ENCODE peak calls at places on chromosomes 4 and X, in five cellular contexts. T is astrocyte; L is mesenchymal stem cell; X is CD4-positive, CD25-positive, alpha-beta regulatory T cell; F is fibroblast of lung. G is an unnamed sample. For H3K36me3, the result is how much of the 10 kb centered on the place peaks cover.

GRCh38 chrX:105869676-105870075 is 47.3 kb downstream of the NRK start:
- DNase-seq in T (peak), L (no peak), X (no peak), F (peak), G (no peak)

GRCh38 chrX:108361316-108361715 is 76.9 kb downstream of the COL4A6 start:
- DNase-seq in T (peak), L (peak), X (no peak), F (no peak), G (no peak)

GRCh38 chr4:56630876-56631666 is 50.0 kb downstream of the HOPX start:
- DNase-seq in T (peak), L (no peak), X (no peak), F (peak), G (no peak)

GRCh38 chr4:3512719-3513118 is 19.5 kb downstream of the LRPAP1 start:
- DNase-seq in T (no peak), L (no peak), X (no peak), F (no peak), G (no peak)

GRCh38 chr4:54800831-54801530 is 143.2 kb downstream of the KIT start:
- DNase-seq in T (no peak), L (no peak), X (no peak), F (no peak), G (no peak)

GRCh38 chr4:69860007-69860406 is at the start of gene SULT1E1:
- DNase-seq in T (peak), L (no peak), X (no peak), F (peak), G (no peak)

GRCh38 chr4:123921339-123921738 is 524.7 kb downstream of the SPRY1 start:
- DNase-seq in T (no peak), L (no peak), X (no peak), F (no peak), G (no peak)

GRCh38 chr4:60326735-60327134 is 873.4 kb upstream of the ADGRL3 start:
- DNase-seq in T (no peak), L (no peak), X (no peak), F (no peak), G (no peak)

GRCh38 chrX:10534611-10535010 is 85.8 kb downstream of the MID1 start:
- DNase-seq in T (no peak), L (no peak), X (no peak), F (no peak), G (no peak)

GRCh38 chrX:152912121-152912520 is 14.3 kb downstream of the ZNF185 start:
- DNase-seq in T (no peak), L (no peak), X (no peak), F (no peak), G (no peak)

GRCh38 chr4:128335541-128335940 is 47.9 kb upstream of the PGRMC2 start:
- DNase-seq in T (no peak), L (no peak), X (no peak), F (no peak), G (no peak)

GRCh38 chrX:13372203-13372980 is 52.5 kb upstream of the ATXN3L start:
- DNase-seq in T (no peak), L (no peak), X (no peak), F (no peak), G (no peak)

GRCh38 chr4:153507679-153508073 is 41.5 kb downstream of the TMEM131L start:
- DNase-seq in T (no peak), L (no peak), X (no peak), F (no peak), G (no peak)

GRCh38 chr4:176671532-176671931 is 121.2 kb downstream of the VEGFC start:
- DNase-seq in T (no peak), L (no peak), X (no peak), F (peak), G (no peak)

GRCh38 chr4:105963461-105964400 is 68.5 kb downstream of the NPNT start:
- DNase-seq in T (no peak), L (peak), X (no peak), F (no peak), G (no peak)

GRCh38 chr4:4555916-4556315 is 14.1 kb upstream of the STX18 start:
- DNase-seq in T (peak), L (peak), X (no peak), F (peak), G (no peak)

GRCh38 chr4:110636677-110637407 is 14.0 kb upstream of the PITX2 start:
- DNase-seq in T (peak), L (peak), X (no peak), F (no peak), G (peak)

DNA sequence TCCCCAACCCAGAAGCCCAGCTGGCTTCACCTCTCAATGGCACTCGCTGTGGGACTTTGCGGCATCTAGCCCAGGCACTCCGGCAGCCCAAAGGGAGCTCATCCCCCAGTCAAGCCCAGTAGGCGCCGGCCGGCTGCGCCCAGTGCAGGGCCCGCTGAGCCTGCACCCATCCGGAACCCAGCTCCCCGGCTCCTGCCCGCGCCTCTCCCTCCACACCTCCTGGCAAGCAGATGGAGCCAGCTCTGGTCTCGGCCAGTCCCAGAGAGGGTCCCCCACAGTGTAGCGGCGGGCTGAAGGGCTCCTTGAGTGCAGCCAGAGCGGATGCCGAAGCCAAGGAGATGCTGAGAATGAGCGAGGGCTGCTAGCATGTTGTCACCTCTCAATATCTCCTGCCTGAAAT is 116.8 kb upstream of the UGT8 start:
- DNase-seq in T (no peak), L (no peak), X (no peak), F (no peak), G (no peak)
- H3K4me3 ChIP-seq in T (no peak), L (no peak), X (no peak), F (no peak), G (no peak)

GRCh38 chr4:98745372-98745771 is 87.0 kb upstream of the TSPAN5 start:
- DNase-seq in T (no peak), L (peak), X (no peak), F (peak), G (peak)

GRCh38 chr4:98748609-98749008 is 90.2 kb upstream of the TSPAN5 start:
- DNase-seq in T (no peak), L (no peak), X (no peak), F (no peak), G (no peak)

GRCh38 chr4:98746530-98746929 is 88.1 kb upstream of the TSPAN5 start:
- DNase-seq in T (peak), L (peak), X (no peak), F (peak), G (no peak)

GRCh38 chr4:98747659-98748091 is 89.3 kb upstream of the TSPAN5 start:
- DNase-seq in T (peak), L (no peak), X (no peak), F (no peak), G (peak)

GRCh38 chr4:98746936-98747658 is 88.7 kb upstream of the TSPAN5 start:
- DNase-seq in T (peak), L (no peak), X (no peak), F (peak), G (peak)
- H3K27ac ChIP-seq in T (no peak), L (peak), X (no peak), F (no peak), G (peak)

DNA sequence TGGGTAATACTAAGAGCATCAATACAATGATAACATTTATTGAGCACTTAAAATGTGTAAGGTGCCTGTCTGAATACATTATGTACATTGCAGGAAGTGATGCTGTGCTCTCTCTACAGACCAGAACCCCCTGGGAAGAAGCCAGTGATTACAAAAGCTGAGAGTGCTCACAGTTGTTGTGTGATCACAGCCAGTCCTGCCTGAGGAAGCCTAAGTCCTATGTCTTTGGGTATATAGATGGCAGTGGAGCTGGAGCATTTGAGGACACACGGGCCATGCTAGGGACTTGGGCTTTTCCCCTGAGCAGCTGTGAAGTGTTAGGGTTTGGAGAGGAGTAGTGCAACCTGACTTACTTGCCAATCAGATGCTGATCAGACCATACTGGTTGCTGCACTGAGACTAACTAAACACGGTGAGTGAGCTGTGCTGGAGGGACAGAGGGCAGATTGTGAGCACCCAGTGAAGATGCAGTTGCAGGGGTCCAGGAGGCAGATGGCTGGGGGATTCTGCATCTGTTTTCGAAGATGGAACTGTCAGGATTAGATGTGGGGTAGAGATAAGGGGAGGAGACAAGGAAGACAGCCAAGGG is 60.8 kb upstream of the TBC1D14 start:
- DNase-seq in T (no peak), L (no peak), X (no peak), F (no peak), G (peak)
- H3K36me3 ChIP-seq in T (under half), L (under half), X (under half), F (under half), G (half or more)

GRCh38 chr4:39104255-39104654 is 42.2 kb downstream of the KLHL5 start:
- DNase-seq in T (no peak), L (no peak), X (no peak), F (no peak), G (no peak)
- H3K4me3 ChIP-seq in T (no peak), L (no peak), X (no peak), F (no peak), G (no peak)

GRCh38 chr4:152190907-152191306 is 345.0 kb downstream of the FBXW7 start:
- DNase-seq in T (no peak), L (no peak), X (no peak), F (no peak), G (no peak)
- H3K27ac ChIP-seq in T (no peak), L (no peak), X (no peak), F (no peak), G (no peak)

GRCh38 chrX:45849261-45849660 is 648.6 kb upstream of the DIPK2B start:
- DNase-seq in T (peak), L (peak), X (no peak), F (peak), G (no peak)
- H3K36me3 ChIP-seq in T (under half), L (under half), X (under half), F (under half), G (under half)

DNA sequence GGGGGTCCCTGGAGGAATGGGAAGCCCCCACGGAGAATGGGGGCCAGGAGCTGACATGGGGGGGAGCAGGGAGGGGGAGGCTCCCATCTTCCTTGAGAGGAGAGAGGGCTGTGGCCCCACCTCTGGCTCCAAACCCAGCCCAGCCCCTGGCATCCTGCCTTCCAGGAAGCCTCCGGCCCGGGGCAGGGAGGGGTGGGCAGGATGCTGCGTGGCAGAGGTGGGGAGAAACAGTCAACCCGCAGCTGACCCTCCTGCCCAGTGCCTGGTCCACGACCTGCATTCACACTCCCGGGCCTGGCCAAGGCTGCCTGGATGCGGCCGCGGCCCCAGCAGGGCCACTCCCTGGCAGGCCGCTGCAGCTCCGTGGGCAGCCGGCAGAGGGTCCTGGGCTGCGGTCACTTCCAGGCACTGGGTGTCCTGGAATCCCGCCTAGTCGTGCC is 39.0 kb downstream of the CPLX1 start:
- DNase-seq in T (no peak), L (no peak), X (no peak), F (no peak), G (no peak)
- H3K4me3 ChIP-seq in T (no peak), L (no peak), X (no peak), F (no peak), G (no peak)

DNA sequence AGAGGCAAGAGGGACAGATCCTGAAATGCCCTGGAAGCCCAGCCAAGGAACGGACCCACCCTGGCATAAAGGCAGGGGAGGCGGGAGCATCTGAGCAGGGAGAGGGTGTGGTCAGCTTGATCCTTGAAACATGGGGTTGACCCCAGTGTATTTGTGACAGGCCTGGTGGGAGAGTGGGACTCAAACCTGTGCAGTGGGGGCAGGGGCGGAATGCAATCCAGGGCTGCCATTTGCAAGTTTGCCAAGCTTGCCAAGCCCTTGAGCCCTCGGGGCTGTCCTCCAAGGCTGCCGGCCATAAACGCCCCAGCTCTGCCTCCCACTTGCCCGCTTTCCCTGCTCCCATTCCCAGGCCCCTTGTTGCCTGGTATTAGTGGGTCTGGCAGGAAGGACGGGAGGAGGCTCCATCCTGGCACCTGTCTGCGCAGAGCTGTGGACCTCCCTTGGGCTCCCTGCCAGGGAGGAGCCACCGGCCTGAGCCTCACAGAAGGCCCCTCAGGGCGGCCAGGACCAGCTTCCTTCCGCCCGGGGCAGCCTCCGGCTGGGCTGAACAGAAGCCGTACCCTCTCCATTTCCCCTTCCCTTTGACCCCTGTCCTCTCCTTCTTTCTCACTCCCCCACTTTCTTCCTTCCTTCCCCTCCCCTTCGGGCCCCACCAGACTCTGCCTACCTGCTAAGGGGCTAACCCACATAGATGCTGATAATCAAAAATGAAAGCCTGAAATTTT is 661 bp downstream of the S100P start:
- DNase-seq in T (no peak), L (no peak), X (no peak), F (no peak), G (no peak)
- H3K27ac ChIP-seq in T (no peak), L (no peak), X (peak), F (no peak), G (no peak)

DNA sequence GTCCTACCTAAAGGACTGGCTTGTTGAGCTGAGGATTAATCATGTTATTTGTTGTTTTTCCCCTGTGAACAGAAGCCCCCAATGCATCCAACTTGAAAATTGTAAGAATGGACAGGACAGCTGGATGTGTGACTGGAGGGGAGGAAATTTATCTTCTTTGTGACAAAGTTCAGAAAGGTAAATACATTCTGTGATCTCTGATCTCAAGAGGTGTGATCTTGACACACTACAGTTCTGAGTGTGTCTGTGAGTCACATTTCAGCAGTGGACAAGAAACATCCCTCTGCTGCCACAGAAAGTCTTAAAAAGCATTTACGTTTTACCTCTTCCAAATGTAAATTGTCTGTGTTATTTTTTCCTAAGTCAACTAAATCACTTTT is 79.3 kb downstream of the NFKB1 start:
- DNase-seq in T (no peak), L (no peak), X (no peak), F (no peak), G (no peak)
- H3K36me3 ChIP-seq in T (under half), L (under half), X (half or more), F (under half), G (under half)